ENCODE peak calls at places on chromosomes 6 and 20, in five cellular contexts. One of them, this sample, is unnamed.
A peak's percentile ranks its signal among the peaks of the same experiment; 100 is the strongest.

GRCh38 chr6:87436435-87436834 is 28.7 kb downstream of the CFAP206 start:
- DNase-seq in midbrain: no peak
- DNase-seq in NT2/D1: peak; percentile 57
- DNase-seq in hypothalamus: no peak
- DNase-seq in activated naive CD4-positive, alpha-beta T cell treated with anti-CD3 and anti-CD28 coated beads, Interleukin-2, amount 10 ng/mL, durations not matched to agents 7 days and 5 days: peak; percentile 79
- DNase-seq in this sample: no peak

GRCh38 chr6:49513153-49513989 is 13.6 kb downstream of the GLYATL3 start:
- DNase-seq in midbrain: no peak
- DNase-seq in NT2/D1: no peak
- DNase-seq in hypothalamus: no peak
- DNase-seq in activated naive CD4-positive, alpha-beta T cell treated with anti-CD3 and anti-CD28 coated beads, Interleukin-2, amount 10 ng/mL, durations not matched to agents 7 days and 5 days: no peak
- DNase-seq in this sample: no peak

GRCh38 chr6:2503816-2504494 is 246.8 kb downstream of the MYLK4 start:
- DNase-seq in midbrain: no peak
- DNase-seq in NT2/D1: no peak
- DNase-seq in hypothalamus: no peak
- DNase-seq in activated naive CD4-positive, alpha-beta T cell treated with anti-CD3 and anti-CD28 coated beads, Interleukin-2, amount 10 ng/mL, durations not matched to agents 7 days and 5 days: no peak
- DNase-seq in this sample: no peak

GRCh38 chr6:11389977-11390376 is 147.6 kb upstream of the TMEM170B start:
- DNase-seq in midbrain: no peak
- DNase-seq in NT2/D1: no peak
- DNase-seq in hypothalamus: no peak
- DNase-seq in activated naive CD4-positive, alpha-beta T cell treated with anti-CD3 and anti-CD28 coated beads, Interleukin-2, amount 10 ng/mL, durations not matched to agents 7 days and 5 days: no peak
- DNase-seq in this sample: no peak

GRCh38 chr6:136465766-136466303 is 84.4 kb downstream of the MAP7 start:
- DNase-seq in midbrain: no peak
- DNase-seq in NT2/D1: no peak
- DNase-seq in hypothalamus: no peak
- DNase-seq in activated naive CD4-positive, alpha-beta T cell treated with anti-CD3 and anti-CD28 coated beads, Interleukin-2, amount 10 ng/mL, durations not matched to agents 7 days and 5 days: no peak
- DNase-seq in this sample: no peak

GRCh38 chr6:114430534-114431124 is 87.8 kb upstream of the HS3ST5 start:
- DNase-seq in midbrain: no peak
- DNase-seq in NT2/D1: no peak
- DNase-seq in hypothalamus: no peak
- DNase-seq in activated naive CD4-positive, alpha-beta T cell treated with anti-CD3 and anti-CD28 coated beads, Interleukin-2, amount 10 ng/mL, durations not matched to agents 7 days and 5 days: no peak
- DNase-seq in this sample: no peak

GRCh38 chr6:12947191-12947795 is 230.7 kb downstream of the PHACTR1 start:
- DNase-seq in midbrain: no peak
- DNase-seq in NT2/D1: no peak
- DNase-seq in hypothalamus: no peak
- DNase-seq in activated naive CD4-positive, alpha-beta T cell treated with anti-CD3 and anti-CD28 coated beads, Interleukin-2, amount 10 ng/mL, durations not matched to agents 7 days and 5 days: no peak
- DNase-seq in this sample: no peak

GRCh38 chr6:82704048-82704447 is 340.4 kb downstream of the TPBG start:
- DNase-seq in midbrain: no peak
- DNase-seq in NT2/D1: no peak
- DNase-seq in hypothalamus: no peak
- DNase-seq in activated naive CD4-positive, alpha-beta T cell treated with anti-CD3 and anti-CD28 coated beads, Interleukin-2, amount 10 ng/mL, durations not matched to agents 7 days and 5 days: no peak
- DNase-seq in this sample: no peak

GRCh38 chr6:124684621-124685020 is 277.6 kb upstream of the RNF217 start:
- DNase-seq in midbrain: no peak
- DNase-seq in NT2/D1: no peak
- DNase-seq in hypothalamus: no peak
- DNase-seq in activated naive CD4-positive, alpha-beta T cell treated with anti-CD3 and anti-CD28 coated beads, Interleukin-2, amount 10 ng/mL, durations not matched to agents 7 days and 5 days: no peak
- DNase-seq in this sample: no peak

GRCh38 chr20:32574296-32575226 is 10.6 kb downstream of the NOL4L start:
- DNase-seq in midbrain: peak; percentile 6
- DNase-seq in NT2/D1: no peak
- DNase-seq in hypothalamus: no peak
- DNase-seq in activated naive CD4-positive, alpha-beta T cell treated with anti-CD3 and anti-CD28 coated beads, Interleukin-2, amount 10 ng/mL, durations not matched to agents 7 days and 5 days: no peak
- DNase-seq in this sample: no peak

GRCh38 chr6:37777272-37777736 is 42.2 kb upstream of the ZFAND3 start:
- DNase-seq in midbrain: no peak
- DNase-seq in NT2/D1: no peak
- DNase-seq in hypothalamus: no peak
- DNase-seq in activated naive CD4-positive, alpha-beta T cell treated with anti-CD3 and anti-CD28 coated beads, Interleukin-2, amount 10 ng/mL, durations not matched to agents 7 days and 5 days: no peak
- DNase-seq in this sample: no peak

GRCh38 chr20:11168026-11168425 is 494.2 kb upstream of the JAG1 start:
- DNase-seq in midbrain: no peak
- DNase-seq in NT2/D1: no peak
- DNase-seq in hypothalamus: no peak
- DNase-seq in activated naive CD4-positive, alpha-beta T cell treated with anti-CD3 and anti-CD28 coated beads, Interleukin-2, amount 10 ng/mL, durations not matched to agents 7 days and 5 days: no peak
- DNase-seq in this sample: no peak

GRCh38 chr20:39876974-39877615 is 811.9 kb downstream of the MAFB start:
- DNase-seq in midbrain: no peak
- DNase-seq in NT2/D1: no peak
- DNase-seq in hypothalamus: no peak
- DNase-seq in activated naive CD4-positive, alpha-beta T cell treated with anti-CD3 and anti-CD28 coated beads, Interleukin-2, amount 10 ng/mL, durations not matched to agents 7 days and 5 days: no peak
- DNase-seq in this sample: no peak

GRCh38 chr6:141531040-141531439 is 601.7 kb upstream of the GJE1 start:
- DNase-seq in midbrain: no peak
- DNase-seq in NT2/D1: no peak
- DNase-seq in hypothalamus: no peak
- DNase-seq in activated naive CD4-positive, alpha-beta T cell treated with anti-CD3 and anti-CD28 coated beads, Interleukin-2, amount 10 ng/mL, durations not matched to agents 7 days and 5 days: no peak
- DNase-seq in this sample: no peak

GRCh38 chr20:56003111-56003800 is 2.1 kb downstream of the CBLN4 start:
- DNase-seq in midbrain: no peak
- DNase-seq in NT2/D1: peak; percentile 30
- DNase-seq in hypothalamus: no peak
- DNase-seq in activated naive CD4-positive, alpha-beta T cell treated with anti-CD3 and anti-CD28 coated beads, Interleukin-2, amount 10 ng/mL, durations not matched to agents 7 days and 5 days: no peak
- DNase-seq in this sample: no peak

GRCh38 chr6:12010635-12011275 is 1.4 kb upstream of the HIVEP1 start:
- DNase-seq in midbrain: no peak
- DNase-seq in NT2/D1: no peak
- DNase-seq in hypothalamus: peak; percentile 64
- DNase-seq in activated naive CD4-positive, alpha-beta T cell treated with anti-CD3 and anti-CD28 coated beads, Interleukin-2, amount 10 ng/mL, durations not matched to agents 7 days and 5 days: no peak
- DNase-seq in this sample: no peak

GRCh38 chr20:35263609-35264223 is 14.2 kb downstream of the MMP24OS start:
- DNase-seq in midbrain: no peak
- DNase-seq in NT2/D1: no peak
- DNase-seq in hypothalamus: no peak
- DNase-seq in activated naive CD4-positive, alpha-beta T cell treated with anti-CD3 and anti-CD28 coated beads, Interleukin-2, amount 10 ng/mL, durations not matched to agents 7 days and 5 days: no peak
- DNase-seq in this sample: no peak

GRCh38 chr20:51525241-51526104 is 17.0 kb downstream of the NFATC2 start:
- DNase-seq in midbrain: peak; percentile 15
- DNase-seq in NT2/D1: no peak
- DNase-seq in hypothalamus: no peak
- DNase-seq in activated naive CD4-positive, alpha-beta T cell treated with anti-CD3 and anti-CD28 coated beads, Interleukin-2, amount 10 ng/mL, durations not matched to agents 7 days and 5 days: peak; percentile 50
- DNase-seq in this sample: no peak

GRCh38 chr6:38504996-38505395 is 134.7 kb downstream of the BTBD9 start:
- DNase-seq in midbrain: no peak
- DNase-seq in NT2/D1: no peak
- DNase-seq in hypothalamus: no peak
- DNase-seq in activated naive CD4-positive, alpha-beta T cell treated with anti-CD3 and anti-CD28 coated beads, Interleukin-2, amount 10 ng/mL, durations not matched to agents 7 days and 5 days: no peak
- DNase-seq in this sample: no peak

GRCh38 chr20:8144282-8145245 is 12.5 kb downstream of the PLCB1 start:
- DNase-seq in midbrain: no peak
- DNase-seq in NT2/D1: no peak
- DNase-seq in hypothalamus: no peak
- DNase-seq in activated naive CD4-positive, alpha-beta T cell treated with anti-CD3 and anti-CD28 coated beads, Interleukin-2, amount 10 ng/mL, durations not matched to agents 7 days and 5 days: no peak
- DNase-seq in this sample: no peak

This sample was measured in cortex of kidney.